ENCODE peak calls at places on chromosome 14, in nine cellular contexts. G is H54, R is suprapubic skin, I is right lobe of liver, M is IMR-90, Q is breast epithelium, S is Peyer's patch, B is H1, U is HepG2. X is an unnamed sample.

GRCh38 chr14:78764240-78764639 is 594.1 kb downstream of the NRXN3 start:
- DNase-seq in G (no peak), R (no peak), I (no peak), M (peak; percentile 1), Q (no peak), S (no peak), B (no peak), U (no peak), X (no peak)

GRCh38 chr14:57382283-57382682 is 8.1 kb upstream of the NAA30 start:
- DNase-seq in G (no peak), R (no peak), I (no peak), M (peak; percentile 94), Q (no peak), S (no peak), B (no peak), U (peak; percentile 42), X (no peak)

GRCh38 chr14:55277972-55278740 is 6.9 kb downstream of the FBXO34 start:
- DNase-seq in G (no peak), R (no peak), I (no peak), M (no peak), Q (no peak), S (no peak), B (no peak), U (no peak), X (peak; percentile 14)

GRCh38 chr14:37708481-37708880 is 113.1 kb downstream of the TTC6 start:
- DNase-seq in G (no peak), R (no peak), I (no peak), M (peak; percentile 60), Q (no peak), S (no peak), B (no peak), U (no peak), X (no peak)

GRCh38 chr14:19993438-19993837 is 8.5 kb upstream of the OR4Q2 start:
- DNase-seq in G (no peak), R (no peak), I (no peak), M (no peak), Q (no peak), S (no peak), B (no peak), U (no peak), X (no peak)

GRCh38 chr14:94971750-94972149 is 185.6 kb downstream of the DICER1 start:
- DNase-seq in G (no peak), R (no peak), I (no peak), M (no peak), Q (no peak), S (no peak), B (no peak), U (no peak), X (no peak)

GRCh38 chr14:93007225-93007997 is 84.5 kb downstream of the CHGA start:
- DNase-seq in G (peak; percentile 96), R (no peak), I (peak; percentile 59), M (peak; percentile 76), Q (no peak), S (peak; percentile 63), B (no peak), U (no peak), X (peak; percentile 43)

GRCh38 chr14:25122843-25123242 is 72.9 kb upstream of the STXBP6 start:
- DNase-seq in G (no peak), R (no peak), I (no peak), M (no peak), Q (no peak), S (no peak), B (no peak), U (no peak), X (no peak)

GRCh38 chr14:28830115-28830534 is 63.5 kb downstream of the FOXG1 start:
- DNase-seq in G (no peak), R (no peak), I (no peak), M (no peak), Q (no peak), S (no peak), B (no peak), U (no peak), X (no peak)

GRCh38 chr14:54187439-54187838 is 209.4 kb upstream of the CDKN3 start:
- DNase-seq in G (no peak), R (no peak), I (no peak), M (no peak), Q (no peak), S (no peak), B (no peak), U (no peak), X (no peak)

DNA sequence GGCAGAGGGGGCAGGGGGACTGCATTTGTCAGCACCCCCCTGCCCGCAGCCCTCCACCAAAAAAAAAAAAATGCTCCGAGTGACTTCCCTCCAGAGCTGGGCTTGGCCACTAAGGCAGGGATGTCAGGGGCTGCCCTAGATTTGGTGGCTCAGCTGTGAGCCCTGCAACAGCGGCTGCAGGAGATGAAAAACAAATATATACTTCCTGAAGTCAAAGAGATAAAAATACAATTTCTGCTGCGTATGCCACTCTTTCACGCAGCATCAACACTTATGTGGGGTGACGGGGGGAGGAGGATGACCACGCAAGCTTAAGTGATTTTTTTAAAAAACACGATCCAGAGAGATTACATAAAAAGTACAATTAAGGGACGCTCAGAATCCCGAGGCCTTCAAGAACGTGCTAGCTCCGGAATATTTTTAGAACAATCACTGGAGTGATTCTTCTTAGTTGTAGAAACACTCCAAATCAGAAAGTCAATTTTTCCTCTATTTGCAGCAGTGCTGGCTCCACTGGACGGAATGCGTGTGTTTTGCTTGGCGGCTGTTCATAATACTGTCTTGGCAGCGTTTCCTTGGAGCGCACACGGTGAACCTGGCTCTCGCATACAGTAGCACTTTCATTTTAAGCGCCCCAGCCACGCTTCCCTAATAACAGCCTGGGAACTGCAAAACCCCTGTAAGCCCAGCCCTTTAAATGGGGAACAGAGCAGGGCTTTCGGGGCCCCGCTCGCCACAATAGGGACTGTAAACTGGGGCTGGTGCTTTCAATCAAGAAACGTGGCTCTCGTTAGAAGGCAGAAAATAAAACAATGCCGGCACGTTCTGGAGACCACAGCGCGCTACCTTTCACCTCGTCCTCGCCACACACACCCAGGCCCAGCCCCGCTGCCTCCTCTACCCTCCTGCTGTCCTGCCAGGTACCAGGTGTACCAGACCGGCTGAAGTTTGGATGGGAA is 80.1 kb downstream of the BCL11B start:
- DNase-seq in G (peak; percentile 27), R (no peak), I (peak; percentile 61), M (peak; percentile 13), Q (peak; percentile 62), S (peak; percentile 35), B (no peak), U (no peak), X (no peak)
- TF ChIP-seq POLR2A in G (no peak), R (no peak), I (no peak), M (no peak), Q (no peak), S (no peak), B (no peak), U (no peak), X (no peak)

GRCh38 chr14:102140027-102140749 is 491 bp downstream of the WDR20 start:
- DNase-seq in G (peak; percentile 34), R (peak; percentile 78), I (peak; percentile 53), M (no peak), Q (no peak), S (peak; percentile 29), B (peak; percentile 52), U (peak; percentile 6), X (peak; percentile 16)

GRCh38 chr14:102140750-102141145 is 1.1 kb downstream of the WDR20 start:
- DNase-seq in G (no peak), R (no peak), I (no peak), M (no peak), Q (no peak), S (no peak), B (no peak), U (no peak), X (no peak)

GRCh38 chr14:102138935-102139247 is 806 bp upstream of the WDR20 start:
- DNase-seq in G (peak; percentile 26), R (no peak), I (no peak), M (no peak), Q (no peak), S (no peak), B (no peak), U (no peak), X (no peak)

GRCh38 chr14:102138535-102138934 is 1.2 kb upstream of the WDR20 start:
- DNase-seq in G (no peak), R (no peak), I (no peak), M (no peak), Q (no peak), S (no peak), B (no peak), U (no peak), X (no peak)

GRCh38 chr14:102139248-102140026 is at the start of gene WDR20:
- DNase-seq in G (peak; percentile 94), R (peak; percentile 97), I (peak; percentile 99), M (peak; percentile 92), Q (peak; percentile 98), S (peak; percentile 98), B (peak; percentile 100), U (peak; percentile 95), X (peak; percentile 98)
- TF ChIP-seq POLR2A in G (peak; percentile 66), R (no peak), I (peak; percentile 19), M (peak; percentile 83), Q (peak; percentile 57), S (no peak), B (peak; percentile 81), U (peak; percentile 71), X (peak; percentile 87)

GRCh38 chr14:75714993-75715392 is 53.9 kb downstream of the TTLL5 start:
- DNase-seq in G (no peak), R (no peak), I (no peak), M (no peak), Q (no peak), S (no peak), B (no peak), U (no peak), X (no peak)

GRCh38 chr14:75715926-75716780 is 55.1 kb downstream of the TTLL5 start:
- DNase-seq in G (no peak), R (no peak), I (no peak), M (peak; percentile 98), Q (no peak), S (no peak), B (no peak), U (no peak), X (no peak)

GRCh38 chr14:75709207-75709812 is 48.3 kb downstream of the TTLL5 start:
- DNase-seq in G (peak; percentile 29), R (peak; percentile 81), I (peak; percentile 66), M (peak; percentile 88), Q (peak; percentile 67), S (peak; percentile 68), B (peak; percentile 56), U (peak; percentile 67), X (peak; percentile 17)

GRCh38 chr14:75711134-75711795 is 50.2 kb downstream of the TTLL5 start:
- DNase-seq in G (no peak), R (no peak), I (no peak), M (peak; percentile 72), Q (no peak), S (no peak), B (peak; percentile 47), U (peak; percentile 47), X (peak; percentile 14)

DNA sequence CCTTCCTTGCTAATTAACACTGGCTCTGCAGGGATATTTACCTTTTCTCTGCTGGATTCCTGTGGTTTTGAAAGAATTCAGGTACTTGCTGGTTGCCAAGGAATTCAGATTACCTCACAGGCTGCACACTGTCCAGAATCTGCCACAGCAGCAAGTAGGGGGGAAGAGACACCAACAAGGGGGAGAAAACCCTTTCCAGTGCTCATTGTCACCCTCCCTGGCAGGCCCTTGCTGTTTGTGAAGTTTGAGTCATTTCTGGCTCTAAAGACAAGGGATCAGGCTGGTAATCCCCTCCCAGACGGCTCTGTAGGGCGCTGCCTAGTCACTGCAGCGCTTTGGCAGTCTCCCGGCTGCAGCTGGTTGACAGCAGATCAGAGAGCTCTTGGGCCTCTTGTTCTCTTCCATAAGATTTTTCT is 50.8 kb downstream of the TTLL5 start:
- DNase-seq in G (peak; percentile 50), R (no peak), I (peak; percentile 77), M (peak; percentile 85), Q (peak; percentile 74), S (no peak), B (peak; percentile 51), U (peak; percentile 96), X (no peak)
- TF ChIP-seq POLR2A in G (no peak), R (no peak), I (no peak), M (no peak), Q (no peak), S (no peak), B (no peak), U (peak; percentile 54), X (no peak)

GRCh38 chr14:75427482-75428229 is at the start of gene JDP2:
- DNase-seq in G (peak; percentile 50), R (peak; percentile 97), I (peak; percentile 94), M (peak; percentile 76), Q (peak; percentile 91), S (peak; percentile 72), B (peak; percentile 79), U (peak; percentile 60), X (peak; percentile 47)
- TF ChIP-seq POLR2A in G (peak; percentile 40), R (no peak), I (peak; percentile 91), M (peak; percentile 82), Q (peak; percentile 31), S (peak; percentile 87), B (no peak), U (no peak), X (no peak)

X was measured in GM12891.